ENCODE peak calls at places on chromosomes 11 and 22, in five cellular contexts. O is AG20443, Y is left cardiac atrium, K is OCI-M1, L is heart left ventricle. T is an unnamed sample.

GRCh38 chr11:2975594-2975993 is 16.5 kb downstream of the NAP1L4 start:
- DNase-seq in O (peak), Y (no peak), K (peak), L (no peak), T (no peak)

GRCh38 chr11:131924446-131925240 is 554.2 kb downstream of the NTM start:
- DNase-seq in O (peak), Y (no peak), K (no peak), L (no peak), T (no peak)

GRCh38 chr11:59756845-59757244 is 1.7 kb downstream of the STX3 start:
- DNase-seq in O (peak), Y (no peak), K (peak), L (peak), T (no peak)

GRCh38 chr11:16000065-16000464 is 356.3 kb downstream of the SOX6 start:
- DNase-seq in O (peak), Y (no peak), K (no peak), L (no peak), T (no peak)

GRCh38 chr11:133832096-133833081 is 12.9 kb downstream of the SPATA19 start:
- DNase-seq in O (no peak), Y (no peak), K (no peak), L (no peak), T (no peak)

GRCh38 chr11:20601221-20601914 is 2.0 kb downstream of the SLC6A5 start:
- DNase-seq in O (no peak), Y (no peak), K (no peak), L (no peak), T (no peak)

GRCh38 chr22:39318507-39319283 is 728 bp downstream of the RPL3 start:
- DNase-seq in O (no peak), Y (no peak), K (no peak), L (no peak), T (no peak)

GRCh38 chr22:26471522-26471921 is 12.1 kb downstream of the HPS4 start:
- DNase-seq in O (peak), Y (no peak), K (no peak), L (no peak), T (no peak)

GRCh38 chr11:2700415-2701211 is 819 bp upstream of the KCNQ1OT1 start:
- DNase-seq in O (peak), Y (peak), K (peak), L (peak), T (no peak)

GRCh38 chr11:44805596-44805995 is 78.8 kb downstream of the TSPAN18 start:
- DNase-seq in O (peak), Y (no peak), K (no peak), L (no peak), T (no peak)

GRCh38 chr11:105466582-105467228 is 143.2 kb upstream of the GRIA4 start:
- DNase-seq in O (no peak), Y (no peak), K (no peak), L (no peak), T (no peak)

GRCh38 chr22:35883028-35883620 is 145.5 kb downstream of the RBFOX2 start:
- DNase-seq in O (peak), Y (peak), K (no peak), L (peak), T (no peak)

GRCh38 chr22:45885941-45886395 is 91.0 kb downstream of the WNT7B start:
- DNase-seq in O (no peak), Y (no peak), K (no peak), L (peak), T (no peak)

GRCh38 chr11:105783216-105783615 is 173.3 kb downstream of the GRIA4 start:
- DNase-seq in O (no peak), Y (no peak), K (no peak), L (no peak), T (no peak)

GRCh38 chr11:22049276-22049675 is 143.6 kb upstream of the ANO5 start:
- DNase-seq in O (no peak), Y (no peak), K (no peak), L (no peak), T (no peak)

GRCh38 chr11:1162153-1162497 is 4.4 kb downstream of the MUC5AC start:
- DNase-seq in O (no peak), Y (peak), K (no peak), L (no peak), T (no peak)

GRCh38 chr11:134150195-134150903 is 73.4 kb downstream of the NCAPD3 start:
- DNase-seq in O (no peak), Y (no peak), K (no peak), L (no peak), T (no peak)

GRCh38 chr11:57644748-57645715 is 4.7 kb downstream of the YPEL4 start:
- DNase-seq in O (peak), Y (peak), K (peak), L (peak), T (peak)

GRCh38 chr11:63551889-63552266 is 11.3 kb downstream of the PLAAT2 start:
- DNase-seq in O (peak), Y (no peak), K (no peak), L (no peak), T (no peak)

GRCh38 chr22:45886502-45886901 is 90.5 kb downstream of the WNT7B start:
- DNase-seq in O (no peak), Y (no peak), K (no peak), L (no peak), T (no peak)

GRCh38 chr11:12084191-12084717 is 26.1 kb upstream of the MICAL2 start:
- DNase-seq in O (no peak), Y (no peak), K (no peak), L (no peak), T (no peak)

GRCh38 chr11:65862941-65863888 is 3.0 kb downstream of the MUS81 start:
- DNase-seq in O (no peak), Y (no peak), K (no peak), L (peak), T (no peak)

GRCh38 chr11:70464509-70465361 is 66.4 kb downstream of the CTTN start:
- DNase-seq in O (no peak), Y (no peak), K (no peak), L (no peak), T (no peak)

GRCh38 chr11:114251797-114252327 is 44.3 kb upstream of the NNMT start:
- DNase-seq in O (no peak), Y (no peak), K (no peak), L (no peak), T (no peak)

GRCh38 chr11:46557684-46558151 is 36.1 kb downstream of the AMBRA1 start:
- DNase-seq in O (no peak), Y (no peak), K (peak), L (no peak), T (no peak)

GRCh38 chr11:74371269-74372039 is 26.8 kb downstream of the PGM2L1 start:
- DNase-seq in O (peak), Y (no peak), K (no peak), L (no peak), T (no peak)

GRCh38 chr11:11416502-11416901 is 63.5 kb upstream of the CSNK2A3 start:
- DNase-seq in O (peak), Y (peak), K (peak), L (no peak), T (no peak)

GRCh38 chr22:48376936-48377335 is 1450.7 kb downstream of the BRD1 start:
- DNase-seq in O (no peak), Y (no peak), K (no peak), L (no peak), T (no peak)

GRCh38 chr11:133065847-133066485 is 466.3 kb downstream of the OPCML start:
- DNase-seq in O (peak), Y (no peak), K (peak), L (no peak), T (no peak)

GRCh38 chr22:49847751-49848689 is 5.6 kb upstream of the ZBED4 start:
- DNase-seq in O (peak), Y (peak), K (no peak), L (peak), T (no peak)

GRCh38 chr22:17903564-17904295 is 120.6 kb downstream of the MICAL3 start:
- DNase-seq in O (no peak), Y (no peak), K (no peak), L (peak), T (no peak)

GRCh38 chr11:3906166-3906565 is 50.7 kb downstream of the STIM1 start:
- DNase-seq in O (no peak), Y (no peak), K (no peak), L (no peak), T (no peak)

GRCh38 chr11:63874511-63874910 is 35.6 kb downstream of the MARK2 start:
- DNase-seq in O (no peak), Y (no peak), K (peak), L (peak), T (no peak)